ENCODE peak calls at places on chromosomes 7 and 10, in four cellular contexts. W, F, J and G are unnamed samples.

GRCh38 chr10:126027707-126028106 is 131.3 kb downstream of the FANK1 start:
- DNase-seq in J (no peak), W (no peak), F (no peak), G (no peak)

GRCh38 chr10:77644557-77645243 is 7.1 kb upstream of the KCNMA1 start:
- DNase-seq in W (no peak), J (no peak), F (no peak), G (no peak)

GRCh38 chr10:12389154-12389734 is 39.9 kb downstream of the CAMK1D start:
- DNase-seq in F (no peak), J (no peak), W (no peak), G (no peak)

GRCh38 chr7:2494191-2495130 is 18.3 kb upstream of the GRIFIN start:
- DNase-seq in W (no peak), J (no peak), F (no peak), G (no peak)

GRCh38 chr7:138161600-138162081 is 85.4 kb downstream of the AKR1D1 start:
- DNase-seq in W (peak), F (peak), J (peak), G (peak)

GRCh38 chr10:49691588-49691987 is 12.1 kb downstream of the C10orf53 start:
- DNase-seq in F (no peak), W (no peak), J (no peak), G (no peak)

GRCh38 chr10:111709630-111710029 is 473.9 kb downstream of the GPAM start:
- DNase-seq in W (no peak), F (no peak), J (no peak), G (no peak)

GRCh38 chr7:151436446-151437162 is 3.3 kb downstream of the CRYGN start:
- DNase-seq in J (no peak), F (no peak), W (no peak), G (no peak)

GRCh38 chr10:16967866-16968721 is 150.9 kb upstream of the RSU1 start:
- DNase-seq in F (peak), J (no peak), W (no peak), G (no peak)

GRCh38 chr10:51588984-51589383 is 110.4 kb downstream of the CSTF2T start:
- DNase-seq in F (no peak), J (no peak), W (no peak), G (no peak)

GRCh38 chr7:142886866-142887265 is 1.3 kb upstream of the TRPV6 start:
- DNase-seq in F (no peak), W (no peak), J (no peak), G (no peak)

GRCh38 chr10:69382382-69383117 is 34.2 kb downstream of the TACR2 start:
- DNase-seq in J (no peak), F (no peak), W (no peak), G (no peak)

GRCh38 chr7:144032985-144033384 is 15.8 kb upstream of the OR2A5 start:
- DNase-seq in J (no peak), F (no peak), W (no peak), G (no peak)

GRCh38 chr7:46752881-46753366 is 829.0 kb downstream of the TNS3 start:
- DNase-seq in W (no peak), J (no peak), F (no peak), G (no peak)

GRCh38 chr10:3197354-3198003 is 24.9 kb upstream of the PITRM1 start:
- DNase-seq in W (peak), J (peak), F (peak), G (peak)

GRCh38 chr10:14259696-14260595 is 70.8 kb downstream of the FRMD4A start:
- DNase-seq in F (peak), W (no peak), J (no peak), G (no peak)

GRCh38 chr10:91616124-91616523 is 16.7 kb downstream of the PPP1R3C start:
- DNase-seq in W (no peak), J (no peak), F (no peak), G (no peak)

GRCh38 chr10:5975641-5976473 is 1.5 kb downstream of the IL15RA start:
- DNase-seq in J (no peak), F (no peak), W (no peak), G (no peak)

GRCh38 chr7:22542669-22543068 is 42.7 kb upstream of the STEAP1B start:
- DNase-seq in W (no peak), F (no peak), J (no peak), G (no peak)

GRCh38 chr10:102040305-102040704 is 15.7 kb downstream of the ARMH3 start:
- DNase-seq in W (no peak), J (peak), F (no peak), G (no peak)

GRCh38 chr7:19239951-19240350 is 94.7 kb upstream of the FERD3L start:
- DNase-seq in F (no peak), W (no peak), J (no peak), G (no peak)

GRCh38 chr7:2864204-2864985 is 20.3 kb upstream of the GNA12 start:
- DNase-seq in W (no peak), J (no peak), F (peak), G (no peak)

GRCh38 chr10:102504179-102504975 is 605 bp downstream of the SUFU start:
- DNase-seq in J (peak), W (peak), F (no peak), G (peak)

GRCh38 chr7:82234457-82235049 is 209.0 kb downstream of the CACNA2D1 start:
- DNase-seq in J (peak), W (no peak), F (peak), G (no peak)

GRCh38 chr10:80541144-80541750 is 3.5 kb downstream of the SH2D4B start:
- DNase-seq in F (no peak), J (no peak), W (no peak), G (no peak)

GRCh38 chr10:1600861-1601260 is 136.5 kb downstream of the ADARB2 start:
- DNase-seq in W (no peak), J (no peak), F (no peak), G (no peak)

GRCh38 chr10:7819126-7819470 is 793 bp downstream of the TAF3 start:
- DNase-seq in F (peak), J (peak), W (peak), G (peak)

GRCh38 chr7:151292850-151293249 is 44.4 kb upstream of the SMARCD3 start:
- DNase-seq in F (no peak), W (no peak), J (no peak), G (no peak)

GRCh38 chr10:132036153-132036886 is 29.4 kb upstream of the JAKMIP3 start:
- DNase-seq in W (peak), F (no peak), J (no peak), G (peak)

GRCh38 chr7:68319061-68319460 is 1279.2 kb upstream of the AUTS2 start:
- DNase-seq in F (no peak), J (no peak), W (no peak), G (no peak)

GRCh38 chr7:8724080-8724718 is 290.8 kb downstream of the NXPH1 start:
- DNase-seq in J (peak), F (peak), W (peak), G (peak)

GRCh38 chr10:31759124-31759798 is 169.4 kb downstream of the ARHGAP12 start:
- DNase-seq in F (peak), W (peak), J (peak), G (peak)

GRCh38 chr10:86111902-86112301 is 254.7 kb downstream of the GRID1 start:
- DNase-seq in F (no peak), J (no peak), W (no peak), G (no peak)

DNA sequence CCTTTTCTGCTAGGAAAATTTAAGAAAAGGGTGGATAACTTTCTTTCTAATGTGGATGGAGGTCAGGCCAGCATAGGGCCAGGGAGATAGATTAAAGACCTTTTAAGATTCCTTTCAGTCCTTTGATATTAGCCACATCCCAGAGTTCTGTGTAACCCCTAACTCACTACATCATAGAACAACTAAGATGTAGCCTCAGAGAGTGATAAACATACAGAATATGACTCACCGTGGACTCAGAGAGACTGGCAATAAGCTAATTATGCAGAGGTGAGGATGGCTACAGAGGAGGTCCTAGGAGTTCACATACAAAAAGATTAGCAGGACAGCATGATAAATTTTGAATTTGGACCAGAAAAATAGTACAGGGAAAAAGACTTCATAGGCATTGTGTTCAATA is 141.0 kb downstream of the AOAH start:
- DNase-seq in F (no peak), W (no peak), J (no peak), G (no peak)
- TF ChIP-seq ELF4 in F (no peak), W (no peak), J (no peak), G (no peak)

DNA sequence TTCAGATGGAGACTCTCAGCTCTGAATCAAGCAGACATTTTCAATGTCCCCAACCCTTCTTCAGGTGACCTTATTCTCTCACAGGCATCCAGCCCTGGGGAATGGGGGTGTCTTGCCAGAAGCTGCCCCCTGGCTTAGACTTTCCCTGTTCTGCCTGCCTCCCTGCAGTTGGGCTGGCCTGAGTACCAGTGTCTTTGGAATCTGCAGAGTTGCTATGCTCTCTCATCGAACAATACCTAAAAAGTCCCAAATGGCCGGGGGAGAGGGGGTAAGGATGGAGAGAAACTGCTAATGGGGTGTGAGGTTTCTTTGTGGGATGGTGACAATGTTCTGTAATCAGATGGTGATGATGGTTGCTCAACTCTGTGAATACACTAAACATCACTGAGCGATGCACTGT is 20.6 kb downstream of the SLC18A2 start:
- DNase-seq in W (no peak), F (no peak), J (no peak), G (no peak)
- TF ChIP-seq ELF4 in W (no peak), F (no peak), J (no peak), G (no peak)

DNA sequence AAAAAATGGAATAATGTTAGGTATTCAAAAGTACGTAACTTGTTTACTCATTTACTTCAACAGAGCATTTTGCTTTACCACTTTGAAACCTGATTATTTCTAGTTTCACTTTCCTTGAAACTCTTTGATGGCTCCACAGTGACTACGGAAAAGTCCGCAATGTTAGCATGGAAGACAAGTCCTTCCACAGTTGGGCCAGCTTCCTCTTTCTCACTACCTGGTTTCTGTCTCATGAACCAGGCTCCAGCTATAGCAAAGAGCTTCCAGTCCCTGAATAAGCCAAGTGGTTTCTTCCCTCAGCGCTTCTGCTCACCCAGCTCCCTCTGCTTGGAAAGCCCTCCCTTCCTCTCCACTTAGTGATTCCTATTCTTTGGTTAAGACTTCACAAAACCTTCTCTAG is 44.8 kb upstream of the SLC16A12 start:
- DNase-seq in J (no peak), W (no peak), F (no peak), G (no peak)
- TF ChIP-seq ELF4 in J (no peak), W (no peak), F (no peak), G (no peak)

GRCh38 chr10:117654105-117654504 is 111.6 kb downstream of the EMX2 start:
- DNase-seq in J (no peak), F (no peak), W (no peak), G (no peak)
- TF ChIP-seq ELF4 in J (no peak), F (no peak), W (no peak), G (no peak)